ENCODE peak calls at places on chromosomes 13 and 19, in six cellular contexts. S is GM23338, Q is astrocyte of the cerebellum, D is kidney epithelial cell, B is pancreas, W is mammary epithelial cell. I is an unnamed sample.

GRCh38 chr19:14476663-14477401 is 1.7 kb upstream of the PTGER1 start:
- DNase-seq in S (no peak), Q (peak; percentile 37), D (peak; percentile 60), B (no peak), W (peak; percentile 71), I (peak; percentile 61)

GRCh38 chr13:46839399-46839798 is 42.4 kb upstream of the ESD start:
- DNase-seq in S (no peak), Q (no peak), D (no peak), B (no peak), W (no peak), I (no peak)

GRCh38 chr19:17796013-17796837 is 1.3 kb downstream of the B3GNT3 start:
- DNase-seq in S (no peak), Q (no peak), D (no peak), B (peak; percentile 41), W (peak; percentile 24), I (no peak)

GRCh38 chr13:45875951-45876350 is 24.4 kb upstream of the SIAH3 start:
- DNase-seq in S (no peak), Q (no peak), D (no peak), B (no peak), W (peak; percentile 83), I (no peak)

GRCh38 chr19:32345261-32346207 is at the start of gene ZNF507:
- DNase-seq in S (peak; percentile 93), Q (peak; percentile 27), D (no peak), B (peak; percentile 73), W (peak; percentile 61), I (peak; percentile 76)

GRCh38 chr19:43747557-43748204 is 7.1 kb downstream of the SMG9 start:
- DNase-seq in S (no peak), Q (no peak), D (no peak), B (no peak), W (no peak), I (no peak)

GRCh38 chr19:52095172-52096014 is at the start of gene ZNF841:
- DNase-seq in S (peak; percentile 98), Q (peak; percentile 80), D (peak; percentile 58), B (peak; percentile 95), W (peak; percentile 93), I (peak; percentile 75)

GRCh38 chr19:35088514-35088913 is 27.1 kb upstream of the FXYD3 start:
- DNase-seq in S (no peak), Q (peak; percentile 33), D (peak; percentile 56), B (no peak), W (peak; percentile 81), I (no peak)

GRCh38 chr19:43777163-43777700 is 3.5 kb downstream of the KCNN4 start:
- DNase-seq in S (no peak), Q (no peak), D (no peak), B (no peak), W (peak; percentile 35), I (peak; percentile 94)

GRCh38 chr13:64332048-64332447 is 2898.1 kb downstream of the PCDH9 start:
- DNase-seq in S (no peak), Q (no peak), D (peak; percentile 43), B (no peak), W (no peak), I (no peak)

GRCh38 chr19:28290963-28291657 is 921.8 kb downstream of the UQCRFS1 start:
- DNase-seq in S (peak; percentile 43), Q (no peak), D (no peak), B (no peak), W (no peak), I (no peak)

GRCh38 chr13:109510036-109510435 is 276.3 kb downstream of the IRS2 start:
- DNase-seq in S (no peak), Q (no peak), D (no peak), B (no peak), W (no peak), I (no peak)

GRCh38 chr19:1624458-1624857 is 19.2 kb upstream of the UQCR11 start:
- DNase-seq in S (peak; percentile 96), Q (peak; percentile 28), D (no peak), B (no peak), W (no peak), I (no peak)

GRCh38 chr13:50543767-50544166 is 299.7 kb downstream of the DLEU7 start:
- DNase-seq in S (peak; percentile 36), Q (peak; percentile 80), D (peak; percentile 18), B (no peak), W (no peak), I (no peak)

GRCh38 chr19:38444026-38444425 is 10.5 kb downstream of the RYR1 start:
- DNase-seq in S (no peak), Q (no peak), D (no peak), B (no peak), W (no peak), I (no peak)

GRCh38 chr13:68523838-68524424 is 1293.8 kb upstream of the PCDH9 start:
- DNase-seq in S (no peak), Q (no peak), D (no peak), B (no peak), W (no peak), I (no peak)

GRCh38 chr19:3178377-3178972 is at the start of gene S1PR4:
- DNase-seq in S (no peak), Q (no peak), D (no peak), B (no peak), W (no peak), I (no peak)

GRCh38 chr19:2328401-2329161 is at the start of the genes LSM7 and SPPL2B:
- DNase-seq in S (peak; percentile 87), Q (peak; percentile 49), D (peak; percentile 47), B (peak; percentile 82), W (peak; percentile 83), I (peak; percentile 89)

GRCh38 chr19:44345969-44346368 is 10.5 kb downstream of the ZNF112 start:
- DNase-seq in S (no peak), Q (no peak), D (no peak), B (no peak), W (no peak), I (no peak)

GRCh38 chr19:53867225-53868090 is at the start of gene MYADM:
- DNase-seq in S (peak; percentile 100), Q (peak; percentile 98), D (peak; percentile 98), B (peak; percentile 96), W (peak; percentile 97), I (peak; percentile 98)

DNA sequence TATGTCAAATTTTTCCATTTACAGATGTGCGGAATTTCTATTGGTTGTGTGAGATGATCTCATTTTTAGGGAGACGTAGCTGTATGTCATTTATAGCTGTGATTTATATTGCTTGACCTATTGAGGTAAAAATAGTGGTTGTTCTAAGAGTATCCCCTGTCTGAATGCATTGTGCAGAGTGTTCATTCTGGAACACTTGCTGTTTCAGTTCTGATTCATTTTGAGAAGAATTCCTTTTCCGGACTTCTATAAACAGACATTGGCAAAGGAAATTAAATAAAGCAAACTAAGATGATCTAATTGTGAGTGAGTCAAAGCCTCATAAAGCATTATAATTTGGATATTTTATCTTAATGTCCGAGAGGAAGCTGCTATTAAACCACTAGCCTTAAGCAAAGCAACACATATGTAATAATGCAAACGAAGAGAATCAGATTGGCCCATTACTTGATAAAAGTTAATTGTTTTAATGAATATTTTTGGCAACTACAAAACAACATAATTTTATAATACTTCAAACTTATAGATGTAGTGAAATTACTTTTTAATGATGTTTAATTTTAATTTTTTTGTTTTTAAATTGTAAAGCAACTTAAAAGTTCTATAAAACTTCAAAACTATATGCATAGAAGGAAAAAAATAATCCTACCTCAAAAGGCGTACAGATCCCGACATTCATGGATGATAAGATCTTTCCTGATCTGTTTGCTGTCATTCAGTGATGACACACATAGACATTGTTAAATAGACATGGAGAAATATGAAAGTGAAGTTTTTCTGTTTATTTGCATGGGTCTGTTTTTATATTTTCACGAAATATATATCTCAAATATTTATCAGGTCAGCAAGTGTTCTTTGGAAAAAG is 942.6 kb upstream of the SLC10A2 start:
- DNase-seq in S (no peak), Q (peak; percentile 62), D (no peak), B (no peak), W (peak; percentile 30), I (no peak)
- H3K4me3 ChIP-seq in S (no peak overlapping the region), Q (no peak overlapping the region), D (no peak overlapping the region), B (no peak overlapping the region), W (no peak overlapping the region), I (no peak overlapping the region)

DNA sequence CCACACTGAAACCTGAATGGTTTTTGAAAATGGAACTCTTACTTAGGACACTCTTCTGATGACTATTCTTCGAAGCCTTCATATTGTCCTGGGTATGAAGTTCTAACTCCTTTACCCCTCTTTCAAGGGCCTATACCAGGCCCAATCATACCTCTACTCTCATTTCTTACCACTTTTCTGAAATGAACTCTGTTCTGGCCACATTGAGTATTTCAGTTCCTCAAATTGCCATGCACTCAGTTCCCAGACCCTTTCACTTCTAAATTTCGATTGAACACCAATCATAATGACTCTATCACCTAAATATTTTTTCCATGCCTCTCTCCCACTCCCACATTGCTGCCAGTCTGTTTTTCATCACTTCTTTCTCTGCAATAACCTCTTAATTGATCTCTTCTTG is 53.7 kb downstream of the LACC1 start:
- DNase-seq in S (no peak), Q (no peak), D (no peak), B (no peak), W (no peak), I (no peak)
- TF ChIP-seq CTCF in S (no peak), Q (no peak), D (no peak), B (no peak), W (no peak), I (no peak)

GRCh38 chr19:11948646-11949045 is 16.2 kb upstream of the ZNF763 start:
- DNase-seq in S (no peak), Q (no peak), D (no peak), B (no peak), W (no peak), I (no peak)

GRCh38 chr19:11949201-11949600 is 15.6 kb upstream of the ZNF763 start:
- DNase-seq in S (peak; percentile 33), Q (no peak), D (no peak), B (no peak), W (no peak), I (no peak)

GRCh38 chr19:11944656-11945055 is 19.7 kb downstream of the ZNF700 start:
- DNase-seq in S (no peak), Q (no peak), D (no peak), B (no peak), W (no peak), I (no peak)

GRCh38 chr19:11950312-11950711 is 14.5 kb upstream of the ZNF763 start:
- DNase-seq in S (no peak), Q (no peak), D (no peak), B (no peak), W (no peak), I (no peak)
- H3K4me3 ChIP-seq in S (peak overlapping the region; percentile 41), Q (no peak overlapping the region), D (no peak overlapping the region), B (no peak overlapping the region), W (no peak overlapping the region), I (no peak overlapping the region)

GRCh38 chr19:41355035-41355434 is 1.3 kb upstream of the TGFB1 start:
- DNase-seq in S (no peak), Q (no peak), D (no peak), B (no peak), W (no peak), I (no peak)

GRCh38 chr19:41352609-41353465 is 885 bp downstream of the TGFB1 start:
- DNase-seq in S (peak; percentile 78), Q (no peak), D (no peak), B (peak; percentile 71), W (peak; percentile 58), I (peak; percentile 70)

GRCh38 chr19:41353466-41354342 is at the start of gene TGFB1:
- DNase-seq in S (peak; percentile 86), Q (peak; percentile 40), D (no peak), B (peak; percentile 85), W (peak; percentile 74), I (peak; percentile 86)

GRCh38 chr19:41355802-41356201 is 2.1 kb upstream of the TGFB1 start:
- DNase-seq in S (no peak), Q (no peak), D (no peak), B (no peak), W (no peak), I (no peak)

GRCh38 chr19:41354343-41354974 is 737 bp upstream of the TGFB1 start:
- DNase-seq in S (no peak), Q (no peak), D (no peak), B (no peak), W (no peak), I (no peak)
- TF ChIP-seq CTCF in S (peak; percentile 4), Q (no peak), D (no peak), B (no peak), W (no peak), I (no peak)

I was measured in HL-60.